ENCODE peak calls at places on chromosomes 4 and X, in ten cellular contexts. T, S, L, C, B, P, M, I, D and Y are unnamed samples.

GRCh38 chr4:1154523-1155182 is 17.7 kb downstream of the SPON2 start:
- DNase-seq in T (peak), I (no peak), B (peak), C (no peak), P (no peak), D (no peak), M (no peak), S (no peak), L (peak), Y (peak)

GRCh38 chr4:33625762-33626161 is 2618.6 kb downstream of the ARAP2 start:
- DNase-seq in S (no peak), M (no peak), T (no peak), P (no peak), C (no peak), I (no peak), D (no peak), B (no peak), L (no peak), Y (no peak)

GRCh38 chr4:992297-993110 is 700 bp downstream of the SLC26A1 start:
- DNase-seq in L (no peak), I (no peak), P (peak), B (peak), C (no peak), D (no peak), T (no peak), S (no peak), M (no peak), Y (no peak)

GRCh38 chr4:48116582-48116981 is 17.5 kb downstream of the TXK start:
- DNase-seq in D (no peak), L (no peak), B (no peak), T (no peak), C (no peak), S (no peak), I (no peak), M (no peak), P (no peak), Y (no peak)

GRCh38 chr4:72255269-72255668 is 223.5 kb downstream of the NPFFR2 start:
- DNase-seq in B (no peak), P (no peak), T (no peak), I (no peak), M (no peak), C (no peak), S (no peak), L (no peak), D (no peak), Y (no peak)

GRCh38 chr4:176885224-176885623 is 92.5 kb upstream of the VEGFC start:
- DNase-seq in I (no peak), M (no peak), C (no peak), P (no peak), B (no peak), S (no peak), L (no peak), T (no peak), D (no peak), Y (no peak)

GRCh38 chrX:119757979-119758681 is at the start of gene SOWAHD:
- DNase-seq in L (peak), T (no peak), D (peak), C (peak), I (no peak), P (no peak), M (peak), B (peak), S (no peak), Y (no peak)

GRCh38 chrX:17706676-17707075 is 30.6 kb upstream of the SCML1 start:
- DNase-seq in I (no peak), T (peak), M (no peak), L (peak), P (no peak), D (no peak), C (peak), B (no peak), S (no peak), Y (peak)

GRCh38 chr4:123995939-123996338 is 599.3 kb downstream of the SPRY1 start:
- DNase-seq in M (no peak), S (peak), C (peak), L (peak), P (no peak), D (no peak), B (no peak), T (peak), I (no peak), Y (peak)

GRCh38 chr4:27397886-27398285 is 537.2 kb downstream of the STIM2 start:
- DNase-seq in P (no peak), C (no peak), D (no peak), M (no peak), T (no peak), L (peak), S (peak), B (no peak), I (no peak), Y (peak)

GRCh38 chr4:152851226-152851625 is 71.5 kb downstream of the ARFIP1 start:
- DNase-seq in P (no peak), M (no peak), D (no peak), S (no peak), I (no peak), C (no peak), T (no peak), B (no peak), L (no peak), Y (no peak)

GRCh38 chr4:167943872-167944505 is 148.3 kb upstream of the ANXA10 start:
- DNase-seq in S (no peak), I (no peak), M (no peak), P (no peak), T (no peak), C (no peak), D (no peak), L (no peak), B (no peak), Y (no peak)

GRCh38 chr4:123397276-123398150 is 918 bp downstream of the SPRY1 start:
- DNase-seq in I (no peak), P (peak), D (peak), L (peak), B (peak), S (no peak), C (no peak), M (peak), T (no peak), Y (peak)

GRCh38 chr4:20428410-20429160 is 176.9 kb downstream of the SLIT2 start:
- DNase-seq in L (peak), C (no peak), S (no peak), T (no peak), D (no peak), P (no peak), M (no peak), I (no peak), B (no peak), Y (no peak)

GRCh38 chr4:113730467-113731216 is 30.9 kb downstream of the CAMK2D start:
- DNase-seq in I (no peak), D (no peak), P (no peak), S (no peak), B (no peak), C (no peak), T (no peak), M (no peak), L (no peak), Y (no peak)

GRCh38 chr4:188691811-188692210 is 552.6 kb downstream of the TRIML1 start:
- DNase-seq in S (no peak), B (no peak), D (no peak), T (peak), C (peak), I (no peak), P (no peak), M (no peak), L (no peak), Y (no peak)

GRCh38 chr4:54539500-54540029 is 118.2 kb upstream of the KIT start:
- DNase-seq in S (no peak), I (no peak), T (no peak), M (no peak), D (peak), C (no peak), P (peak), L (peak), B (peak), Y (peak)

GRCh38 chr4:118968006-118968405 is 79.4 kb downstream of the SYNPO2 start:
- DNase-seq in I (no peak), D (peak), M (no peak), S (peak), T (no peak), B (no peak), P (peak), L (peak), C (no peak), Y (peak)

GRCh38 chr4:19883841-19884240 is 367.9 kb upstream of the SLIT2 start:
- DNase-seq in C (no peak), B (no peak), M (no peak), L (no peak), P (no peak), S (no peak), I (no peak), D (no peak), T (no peak), Y (peak)

GRCh38 chrX:130539721-130540321 is 138.0 kb downstream of the RBMX2 start:
- DNase-seq in P (peak), S (peak), D (peak), M (no peak), B (no peak), L (peak), T (no peak), I (peak), C (peak), Y (peak)

GRCh38 chr4:87322754-87323153 is at the start of gene HSD17B13:
- DNase-seq in L (no peak), T (no peak), D (no peak), I (no peak), P (no peak), M (no peak), S (no peak), C (no peak), B (no peak), Y (no peak)

GRCh38 chr4:60743654-60744053 is 456.5 kb upstream of the ADGRL3 start:
- DNase-seq in C (no peak), P (no peak), T (no peak), I (no peak), S (no peak), B (no peak), M (no peak), D (no peak), L (no peak), Y (no peak)

GRCh38 chr4:60746172-60746571 is 454.0 kb upstream of the ADGRL3 start:
- DNase-seq in I (no peak), B (no peak), C (no peak), D (no peak), M (no peak), S (no peak), T (no peak), P (no peak), L (no peak), Y (no peak)

DNA sequence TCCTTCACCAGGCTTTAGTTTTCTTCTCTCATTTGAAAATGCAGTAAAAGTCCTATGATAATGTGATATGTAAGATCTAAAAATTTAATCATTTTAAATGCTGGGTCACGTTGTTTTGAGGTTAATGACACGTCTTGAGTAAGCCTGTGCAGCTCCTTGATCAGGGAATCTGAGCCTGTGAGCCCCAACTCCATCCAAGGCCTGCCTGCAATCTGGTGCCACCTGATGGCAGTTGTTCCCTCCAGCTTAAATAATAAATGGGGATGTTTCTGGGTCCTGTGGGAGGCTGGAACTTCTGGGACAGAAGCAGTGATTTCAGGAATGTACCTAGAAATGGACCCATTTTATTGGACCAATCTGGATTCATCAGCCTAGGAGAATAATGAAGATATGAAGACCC is 455.4 kb upstream of the ADGRL3 start:
- DNase-seq in C (no peak), T (no peak), P (no peak), I (no peak), M (no peak), S (no peak), L (peak), D (no peak), B (no peak), Y (no peak)
- TF ChIP-seq CTCF in C (no peak), T (peak), P (no peak), I (no peak), M (no peak), S (no peak), L (peak), D (no peak), B (no peak), Y (peak)

DNA sequence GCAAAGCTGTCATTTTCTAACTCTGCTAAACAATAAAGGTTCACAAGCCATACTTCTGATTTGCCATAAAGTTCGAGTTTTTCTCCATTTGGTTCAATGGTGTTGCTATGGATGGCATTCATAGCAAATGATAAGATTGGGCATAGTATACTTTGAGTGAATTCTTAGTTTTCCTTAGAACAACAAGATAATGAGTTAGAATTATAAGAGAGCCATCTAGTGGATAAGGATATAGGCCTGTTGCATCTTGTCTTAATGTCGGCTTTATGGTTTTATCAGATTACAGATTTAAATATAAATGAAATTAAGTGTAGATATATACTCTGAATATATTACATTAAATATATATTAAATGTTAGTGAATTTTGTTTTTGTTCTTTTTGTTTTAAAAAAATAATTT is 644.6 kb downstream of the IL1RAPL1 start:
- DNase-seq in I (no peak), L (peak), C (no peak), S (no peak), T (no peak), B (no peak), D (no peak), P (no peak), M (no peak), Y (no peak)
- TF ChIP-seq CTCF in I (no peak), L (peak), C (no peak), S (no peak), T (peak), B (no peak), D (no peak), P (no peak), M (no peak), Y (peak)

GRCh38 chr4:111636961-111637556 is 508.2 kb upstream of the FAM241A start:
- DNase-seq in C (no peak), I (no peak), T (no peak), L (no peak), B (no peak), S (no peak), M (no peak), P (no peak), D (no peak), Y (no peak)

GRCh38 chr4:111639120-111639519 is 506.1 kb upstream of the FAM241A start:
- DNase-seq in S (no peak), B (no peak), M (no peak), P (no peak), C (no peak), D (no peak), I (no peak), L (peak), T (no peak), Y (peak)

GRCh38 chr4:111641813-111642579 is 503.3 kb upstream of the FAM241A start:
- DNase-seq in I (no peak), M (no peak), D (peak), S (peak), C (peak), L (peak), B (no peak), T (peak), P (peak), Y (peak)

DNA sequence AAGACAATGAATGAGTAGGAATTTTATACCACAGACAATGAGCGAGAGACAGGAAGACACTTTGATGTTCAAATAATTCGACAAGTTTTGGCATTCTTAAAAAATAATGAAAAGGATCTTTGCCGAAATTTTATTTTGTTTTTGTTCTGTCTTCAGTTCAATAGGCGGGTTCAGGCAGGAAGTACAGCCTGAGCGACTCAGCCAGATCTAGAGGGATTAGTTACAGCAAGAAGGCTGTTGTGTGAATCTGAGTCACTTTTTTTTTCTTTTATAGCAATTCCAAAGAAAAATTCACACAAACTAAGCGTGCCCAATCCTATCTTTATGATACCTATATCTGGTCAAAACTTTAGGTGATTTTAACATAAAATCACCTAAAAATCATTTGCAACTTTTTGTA is 505.4 kb upstream of the FAM241A start:
- DNase-seq in B (no peak), C (peak), T (no peak), D (no peak), L (peak), M (no peak), P (no peak), S (no peak), I (no peak), Y (peak)
- TF ChIP-seq CTCF in B (no peak), C (no peak), T (no peak), D (no peak), L (no peak), M (no peak), P (no peak), S (no peak), I (no peak), Y (no peak)

GRCh38 chrX:12383196-12383595 is 244.9 kb downstream of the FRMPD4 start:
- DNase-seq in S (no peak), P (no peak), T (no peak), M (no peak), L (no peak), I (no peak), B (no peak), C (no peak), D (no peak), Y (no peak)
- TF ChIP-seq CTCF in S (peak), P (no peak), T (peak), M (no peak), L (peak), I (no peak), B (no peak), C (no peak), D (no peak), Y (peak)

GRCh38 chr4:24808955-24809354 is 13.6 kb downstream of the SOD3 start:
- DNase-seq in D (no peak), M (no peak), C (no peak), S (no peak), B (no peak), L (no peak), T (no peak), P (no peak), I (no peak), Y (no peak)

GRCh38 chr4:24807611-24808010 is 12.2 kb downstream of the SOD3 start:
- DNase-seq in S (no peak), I (no peak), L (no peak), P (no peak), B (no peak), C (no peak), M (no peak), T (no peak), D (no peak), Y (no peak)

GRCh38 chr4:24810016-24810415 is 14.6 kb downstream of the SOD3 start:
- DNase-seq in M (no peak), T (peak), B (no peak), S (no peak), P (no peak), D (no peak), C (no peak), I (no peak), L (no peak), Y (no peak)

GRCh38 chr4:24808261-24808660 is 12.9 kb downstream of the SOD3 start:
- DNase-seq in C (no peak), I (no peak), L (no peak), B (no peak), P (no peak), D (no peak), M (no peak), T (no peak), S (no peak), Y (no peak)

GRCh38 chr4:24809376-24809775 is 14.0 kb downstream of the SOD3 start:
- DNase-seq in M (no peak), C (no peak), S (no peak), D (no peak), B (no peak), I (no peak), T (no peak), P (no peak), L (no peak), Y (no peak)
- TF ChIP-seq CTCF in M (no peak), C (no peak), S (no peak), D (no peak), B (no peak), I (no peak), T (peak), P (no peak), L (no peak), Y (no peak)

DNA sequence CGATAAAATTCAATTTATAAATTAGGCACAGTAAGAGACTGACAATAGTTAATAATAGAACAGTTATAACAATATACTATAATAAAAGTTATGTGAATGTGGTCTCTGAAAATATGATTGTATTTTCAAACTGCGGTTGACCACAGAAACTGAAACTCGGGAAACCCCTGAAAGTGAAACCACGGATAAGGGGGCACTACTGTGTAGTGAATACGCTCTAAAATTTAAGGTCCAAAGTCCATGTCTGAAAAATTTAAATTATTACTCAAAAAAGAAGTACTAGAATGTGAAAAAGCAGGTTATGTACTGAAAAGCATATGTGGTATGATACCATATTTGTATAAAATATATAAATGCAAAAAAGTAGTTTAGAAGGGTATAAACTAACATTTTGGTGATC is 1.9 kb downstream of the SMIM14 start:
- DNase-seq in B (no peak), C (no peak), P (no peak), M (no peak), L (peak), T (no peak), I (no peak), S (no peak), D (no peak), Y (no peak)
- TF ChIP-seq CTCF in B (no peak), C (no peak), P (no peak), M (no peak), L (no peak), T (no peak), I (no peak), S (no peak), D (no peak), Y (no peak)

GRCh38 chr4:127124919-127125318 is 507.8 kb upstream of the INTU start:
- DNase-seq in I (no peak), C (no peak), P (no peak), S (peak), M (no peak), D (no peak), L (peak), B (no peak), T (no peak), Y (peak)
- TF ChIP-seq CTCF in I (no peak), C (no peak), P (no peak), S (peak), M (no peak), D (no peak), L (no peak), B (no peak), T (peak), Y (peak)

DNA sequence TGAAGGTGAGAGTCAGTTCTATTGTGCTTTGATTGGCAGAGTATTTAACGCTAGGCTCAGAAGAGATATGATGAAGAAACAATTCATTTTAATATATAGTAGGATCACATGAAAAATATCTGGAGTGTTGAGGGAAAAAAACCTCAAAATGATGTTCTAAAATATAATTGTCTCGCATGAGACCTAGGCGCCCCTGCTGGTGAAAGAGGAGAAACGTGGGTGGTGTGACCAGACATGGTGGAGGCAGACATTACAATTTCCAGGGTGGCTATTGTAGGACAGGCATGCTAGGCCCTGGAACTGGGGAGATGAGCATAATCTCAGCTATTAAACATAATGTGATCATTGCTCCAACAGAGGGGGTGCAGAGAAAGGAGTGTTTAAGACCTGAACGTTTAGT is 210.0 kb downstream of the HS3ST1 start:
- DNase-seq in M (no peak), P (no peak), S (no peak), T (no peak), B (no peak), D (no peak), C (no peak), I (no peak), L (no peak), Y (no peak)
- TF ChIP-seq CTCF in M (no peak), P (no peak), S (peak), T (no peak), B (no peak), D (no peak), C (no peak), I (no peak), L (no peak), Y (no peak)

GRCh38 chr4:162015090-162015489 is 148.7 kb downstream of the FSTL5 start:
- DNase-seq in I (no peak), C (no peak), L (peak), D (no peak), B (no peak), S (no peak), M (no peak), P (no peak), T (no peak), Y (peak)
- TF ChIP-seq CTCF in I (no peak), C (no peak), L (no peak), D (no peak), B (no peak), S (no peak), M (no peak), P (no peak), T (no peak), Y (no peak)